ENCODE peak calls at places on chromosomes 6 and 20, in five cellular contexts. One of them, this sample, is unnamed.

GRCh38 chr6:49835140-49835539 is 31.2 kb downstream of the CRISP1 start:
- DNase-seq in T-cell: no peak
- DNase-seq in fibroblast of the aortic adventitia: no peak
- DNase-seq in T-helper 1 cell: no peak
- DNase-seq in foreskin keratinocyte: no peak
- DNase-seq in this sample: no peak

GRCh38 chr6:130252527-130253237 is 29.9 kb upstream of the SAMD3 start:
- DNase-seq in foreskin keratinocyte: no peak
- DNase-seq in T-helper 1 cell: no peak
- DNase-seq in fibroblast of the aortic adventitia: no peak
- DNase-seq in T-cell: no peak
- DNase-seq in this sample: no peak

GRCh38 chr20:1876217-1876921 is 18.8 kb upstream of the SIRPA start:
- DNase-seq in T-cell: no peak
- DNase-seq in foreskin keratinocyte: peak; percentile 73
- DNase-seq in fibroblast of the aortic adventitia: no peak
- DNase-seq in T-helper 1 cell: no peak
- DNase-seq in this sample: no peak

GRCh38 chr6:82264824-82265223 is 17.3 kb upstream of the IBTK start:
- DNase-seq in foreskin keratinocyte: no peak
- DNase-seq in T-helper 1 cell: no peak
- DNase-seq in T-cell: no peak
- DNase-seq in fibroblast of the aortic adventitia: no peak
- DNase-seq in this sample: no peak

GRCh38 chr6:126261792-126262421 is 78.0 kb upstream of the CENPW start:
- DNase-seq in fibroblast of the aortic adventitia: no peak
- DNase-seq in T-cell: no peak
- DNase-seq in foreskin keratinocyte: no peak
- DNase-seq in T-helper 1 cell: no peak
- DNase-seq in this sample: no peak

GRCh38 chr20:19621072-19621471 is 137.0 kb upstream of the RIN2 start:
- DNase-seq in foreskin keratinocyte: peak; percentile 6
- DNase-seq in fibroblast of the aortic adventitia: no peak
- DNase-seq in T-cell: no peak
- DNase-seq in T-helper 1 cell: no peak
- DNase-seq in this sample: no peak

GRCh38 chr6:3614918-3615317 is 136.6 kb downstream of the PXDC1 start:
- DNase-seq in T-helper 1 cell: no peak
- DNase-seq in fibroblast of the aortic adventitia: no peak
- DNase-seq in foreskin keratinocyte: no peak
- DNase-seq in T-cell: no peak
- DNase-seq in this sample: no peak

GRCh38 chr20:36399147-36399968 is 93.2 kb downstream of the DLGAP4 start:
- DNase-seq in foreskin keratinocyte: peak; percentile 29
- DNase-seq in fibroblast of the aortic adventitia: no peak
- DNase-seq in T-helper 1 cell: no peak
- DNase-seq in T-cell: peak; percentile 37
- DNase-seq in this sample: peak; percentile 78

GRCh38 chr20:23013429-23013828 is 21.7 kb upstream of the SSTR4 start:
- DNase-seq in foreskin keratinocyte: no peak
- DNase-seq in T-helper 1 cell: no peak
- DNase-seq in T-cell: no peak
- DNase-seq in fibroblast of the aortic adventitia: no peak
- DNase-seq in this sample: no peak

GRCh38 chr6:118403036-118403435 is 145.1 kb upstream of the PLN start:
- DNase-seq in T-cell: no peak
- DNase-seq in T-helper 1 cell: no peak
- DNase-seq in foreskin keratinocyte: no peak
- DNase-seq in fibroblast of the aortic adventitia: no peak
- DNase-seq in this sample: no peak

GRCh38 chr6:99344289-99344688 is 5.2 kb downstream of the FAXC start:
- DNase-seq in fibroblast of the aortic adventitia: peak; percentile 36
- DNase-seq in T-cell: no peak
- DNase-seq in T-helper 1 cell: no peak
- DNase-seq in foreskin keratinocyte: peak; percentile 55
- DNase-seq in this sample: no peak

GRCh38 chr6:84847349-84848160 is 83.2 kb upstream of the TBX18 start:
- DNase-seq in fibroblast of the aortic adventitia: peak; percentile 78
- DNase-seq in T-helper 1 cell: no peak
- DNase-seq in T-cell: no peak
- DNase-seq in foreskin keratinocyte: no peak
- DNase-seq in this sample: no peak